ENCODE peak calls at places on chromosomes 5 and 9, in five cellular contexts. A, E, Y, K and O are unnamed samples.

GRCh38 chr9:35820076-35820475 is 5.2 kb upstream of the HINT2 start:
- DNase-seq in Y (no peak), K (no peak), A (no peak), E (no peak), O (no peak)

GRCh38 chr9:22508790-22509189 is 62.2 kb downstream of the DMRTA1 start:
- DNase-seq in K (no peak), E (no peak), A (no peak), Y (no peak), O (no peak)

GRCh38 chr5:10250804-10251276 is 760 bp downstream of the CCT5 start:
- DNase-seq in K (no peak), E (no peak), A (peak), Y (peak), O (peak)

GRCh38 chr5:180605554-180606214 is 14.4 kb upstream of the SCGB3A1 start:
- DNase-seq in Y (peak), A (peak), K (peak), E (peak), O (peak)

GRCh38 chr9:137082925-137083290 is 3.9 kb upstream of the MAN1B1 start:
- DNase-seq in Y (no peak), A (no peak), E (no peak), K (no peak), O (no peak)

GRCh38 chr9:102069969-102070368 is 331.5 kb upstream of the GRIN3A start:
- DNase-seq in Y (no peak), A (peak), E (no peak), K (no peak), O (no peak)

GRCh38 chr5:134642931-134643530 is 5.6 kb upstream of the SEC24A start:
- DNase-seq in Y (no peak), E (no peak), A (no peak), K (no peak), O (no peak)

GRCh38 chr5:23820764-23821471 is 313.5 kb downstream of the PRDM9 start:
- DNase-seq in K (peak), Y (no peak), A (peak), E (no peak), O (no peak)

GRCh38 chr9:95750725-95751644 is 124.5 kb upstream of the ERCC6L2 start:
- DNase-seq in E (no peak), Y (peak), A (no peak), K (no peak), O (peak)

GRCh38 chr9:16521868-16522381 is 348.5 kb downstream of the BNC2 start:
- DNase-seq in E (no peak), A (peak), K (peak), Y (no peak), O (no peak)

GRCh38 chr9:121839726-121840500 is 188.5 kb downstream of the DAB2IP start:
- DNase-seq in A (no peak), E (peak), K (no peak), Y (peak), O (peak)

GRCh38 chr5:173451651-173452050 is 123.4 kb upstream of the STC2 start:
- DNase-seq in Y (no peak), K (no peak), A (no peak), E (no peak), O (no peak)

GRCh38 chr9:85723220-85723619 is 18.5 kb downstream of the AGTPBP1 start:
- DNase-seq in K (no peak), E (peak), A (no peak), Y (peak), O (peak)

GRCh38 chr5:6900828-6901227 is 187.6 kb downstream of the TENT4A start:
- DNase-seq in A (no peak), K (peak), Y (no peak), E (no peak), O (no peak)

GRCh38 chr9:109497193-109498165 is 628 bp downstream of the PTPN3 start:
- DNase-seq in K (peak), A (peak), Y (no peak), E (no peak), O (no peak)

GRCh38 chr9:91029621-91030361 is 228.2 kb downstream of the SYK start:
- DNase-seq in E (no peak), A (no peak), K (no peak), Y (no peak), O (no peak)

GRCh38 chr5:171318026-171318425 is 9.0 kb downstream of the TLX3 start:
- DNase-seq in E (no peak), Y (no peak), K (no peak), A (no peak), O (no peak)

GRCh38 chr5:67880358-67880810 is 335.2 kb upstream of the PIK3R1 start:
- DNase-seq in E (no peak), A (no peak), K (no peak), Y (no peak), O (no peak)

GRCh38 chr5:59569158-59569557 is 324.4 kb downstream of the PDE4D start:
- DNase-seq in Y (no peak), E (no peak), A (no peak), K (no peak), O (no peak)